ENCODE peak calls at places on chromosomes 5 and 9, in eight cellular contexts. S is right atrium auricular region, J is ovary, Q is fibroblast of lung, E is upper lobe of right lung, W is DND-41, B is aorta, M is RWPE1. U is an unnamed sample.
A peak's percentile ranks its signal among the peaks of the same experiment; 100 is the strongest.

GRCh38 chr9:133075925-133076324 is 14.1 kb downstream of the CEL start:
- DNase-seq in S (no peak), J (peak; percentile 52), Q (peak; percentile 70), E (no peak), W (no peak), B (no peak), M (no peak), U (no peak)

GRCh38 chr9:89226076-89226475 is 47.5 kb upstream of the SHC3 start:
- DNase-seq in S (peak; percentile 56), J (no peak), Q (peak; percentile 18), E (no peak), W (no peak), B (no peak), M (no peak), U (peak; percentile 71)

GRCh38 chr5:68279960-68280359 is 64.4 kb downstream of the PIK3R1 start:
- DNase-seq in S (no peak), J (no peak), Q (no peak), E (no peak), W (peak; percentile 75), B (no peak), M (no peak), U (no peak)

GRCh38 chr5:136526798-136527197 is 161.5 kb upstream of the TRPC7 start:
- DNase-seq in S (no peak), J (no peak), Q (no peak), E (no peak), W (no peak), B (no peak), M (no peak), U (no peak)

GRCh38 chr5:90528704-90529233 is 615 bp downstream of the LYSMD3 start:
- DNase-seq in S (no peak), J (no peak), Q (peak; percentile 27), E (no peak), W (peak; percentile 7), B (no peak), M (no peak), U (no peak)

GRCh38 chr9:15246688-15247087 is 60.3 kb downstream of the TTC39B start:
- DNase-seq in S (no peak), J (no peak), Q (no peak), E (no peak), W (no peak), B (no peak), M (peak; percentile 42), U (no peak)

GRCh38 chr9:70441622-70442021 is 27.2 kb upstream of the KLF9 start:
- DNase-seq in S (no peak), J (no peak), Q (no peak), E (no peak), W (no peak), B (no peak), M (no peak), U (no peak)

GRCh38 chr9:133945977-133946753 is 46.0 kb downstream of the VAV2 start:
- DNase-seq in S (no peak), J (peak; percentile 19), Q (no peak), E (peak; percentile 58), W (no peak), B (peak; percentile 35), M (no peak), U (no peak)

GRCh38 chr9:114289571-114290481 is 33.1 kb upstream of the ORM1 start:
- DNase-seq in S (no peak), J (peak; percentile 38), Q (no peak), E (peak; percentile 52), W (no peak), B (peak; percentile 41), M (no peak), U (peak; percentile 40)

GRCh38 chr5:62521319-62521718 is 57.3 kb upstream of the LRRC70 start:
- DNase-seq in S (no peak), J (no peak), Q (no peak), E (no peak), W (no peak), B (no peak), M (no peak), U (no peak)

GRCh38 chr9:104009853-104010252 is 84.3 kb upstream of the SMC2 start:
- DNase-seq in S (no peak), J (no peak), Q (no peak), E (no peak), W (no peak), B (no peak), M (no peak), U (no peak)

GRCh38 chr9:122340161-122340560 is 30.7 kb upstream of the PTGS1 start:
- DNase-seq in S (no peak), J (no peak), Q (no peak), E (no peak), W (no peak), B (no peak), M (no peak), U (no peak)

GRCh38 chr9:19048966-19049871 is at the start of gene RRAGA:
- DNase-seq in S (peak; percentile 94), J (peak; percentile 98), Q (peak; percentile 97), E (peak; percentile 97), W (peak; percentile 94), B (peak; percentile 96), M (peak; percentile 95), U (peak; percentile 95)

GRCh38 chr5:170491479-170491878 is 12.3 kb upstream of the KCNIP1 start:
- DNase-seq in S (no peak), J (no peak), Q (peak; percentile 83), E (no peak), W (no peak), B (no peak), M (peak; percentile 69), U (no peak)

GRCh38 chr9:136996361-136997281 is at the start of gene CLIC3:
- DNase-seq in S (no peak), J (no peak), Q (no peak), E (peak; percentile 90), W (peak; percentile 66), B (peak; percentile 66), M (peak; percentile 80), U (peak; percentile 81)

GRCh38 chr5:58184910-58185309 is 275.0 kb downstream of the PLK2 start:
- DNase-seq in S (no peak), J (no peak), Q (no peak), E (no peak), W (no peak), B (no peak), M (peak; percentile 65), U (no peak)

GRCh38 chr9:5357431-5358105 is 17.9 kb upstream of the RLN1 start:
- DNase-seq in S (no peak), J (no peak), Q (no peak), E (no peak), W (no peak), B (no peak), M (no peak), U (peak; percentile 81)

GRCh38 chr9:38687389-38687842 is 32.5 kb downstream of the FAM240B start:
- DNase-seq in S (peak; percentile 63), J (peak; percentile 42), Q (no peak), E (peak; percentile 90), W (no peak), B (peak; percentile 56), M (peak; percentile 85), U (peak; percentile 59)

GRCh38 chr5:131957721-131958483 is 12.4 kb upstream of the MEIKIN start:
- DNase-seq in S (no peak), J (no peak), Q (no peak), E (no peak), W (no peak), B (no peak), M (no peak), U (no peak)

GRCh38 chr5:133675376-133676154 is 63.2 kb upstream of the FSTL4 start:
- DNase-seq in S (peak; percentile 54), J (no peak), Q (no peak), E (no peak), W (no peak), B (no peak), M (no peak), U (no peak)

GRCh38 chr5:99674086-99674485 is 745.3 kb upstream of the CHD1 start:
- DNase-seq in S (no peak), J (no peak), Q (peak; percentile 6), E (no peak), W (no peak), B (no peak), M (no peak), U (no peak)

GRCh38 chr5:14880688-14881087 is 9.1 kb upstream of the ANKH start:
- DNase-seq in S (no peak), J (no peak), Q (peak; percentile 28), E (no peak), W (no peak), B (no peak), M (peak; percentile 54), U (no peak)

GRCh38 chr9:37302277-37302676 is 120.2 kb upstream of the GRHPR start:
- DNase-seq in S (no peak), J (no peak), Q (no peak), E (no peak), W (peak; percentile 70), B (no peak), M (no peak), U (no peak)

DNA sequence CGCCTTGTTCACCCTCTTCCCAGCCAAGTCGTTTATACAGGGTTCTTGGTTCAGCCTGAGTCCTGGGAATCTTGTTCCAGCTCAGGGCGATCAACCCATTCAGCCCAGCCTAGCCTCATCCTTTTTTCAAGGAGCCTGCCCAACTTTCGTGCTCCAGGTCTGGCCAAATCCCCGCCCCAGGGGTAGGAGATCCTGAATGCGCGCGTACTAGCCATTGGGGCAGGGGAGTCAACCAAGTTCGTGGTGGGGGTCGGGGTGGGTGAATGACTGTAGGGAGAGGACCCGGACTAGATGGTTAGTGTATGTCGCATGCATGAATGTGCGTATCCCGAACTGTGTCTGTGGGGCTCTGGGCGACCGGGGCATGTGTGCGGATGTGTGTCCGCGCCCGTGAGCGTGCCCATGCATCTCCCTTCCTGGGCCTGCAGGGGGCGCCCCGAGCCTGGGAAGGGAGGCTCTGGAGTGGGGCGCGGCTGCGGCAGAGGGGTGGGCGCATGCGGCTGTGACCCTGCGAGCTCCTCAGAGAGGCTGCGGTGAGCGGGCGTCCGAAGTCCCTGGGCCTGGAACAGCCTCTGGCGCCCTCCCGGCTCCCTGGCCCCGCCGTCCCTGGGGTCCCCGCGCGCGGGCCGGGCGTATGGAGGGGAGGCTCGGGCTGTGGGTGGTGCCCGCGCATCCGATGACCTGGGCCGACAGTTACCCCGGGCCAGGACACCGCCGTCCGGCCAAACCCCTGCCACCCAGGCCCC is 8.7 kb downstream of the CCL21 start:
- DNase-seq in S (peak; percentile 77), J (peak; percentile 82), Q (peak; percentile 48), E (peak; percentile 89), W (no peak), B (peak; percentile 82), M (peak; percentile 64), U (peak; percentile 92)
- H3K27ac ChIP-seq in S (peak overlapping the region; percentile 82), J (peak overlapping the region; percentile 49), Q (no peak overlapping the region), E (peak overlapping the region; percentile 33), W (no peak overlapping the region), B (peak overlapping the region; percentile 68), M (no peak overlapping the region), U (peak overlapping the region; percentile 34)

GRCh38 chr5:52989781-52990530 is 804 bp downstream of the ITGA2 start:
- DNase-seq in S (no peak), J (peak; percentile 43), Q (peak; percentile 70), E (peak; percentile 71), W (peak; percentile 58), B (peak; percentile 50), M (peak; percentile 60), U (peak; percentile 36)
- H3K27ac ChIP-seq in S (peak overlapping the region; percentile 33), J (no peak overlapping the region), Q (peak overlapping the region; percentile 44), E (no peak overlapping the region), W (peak overlapping the region; percentile 57), B (no peak overlapping the region), M (peak overlapping the region; percentile 90), U (no peak overlapping the region)

GRCh38 chr5:40406426-40407211 is 273.1 kb upstream of the PTGER4 start:
- DNase-seq in S (no peak), J (no peak), Q (peak; percentile 60), E (no peak), W (no peak), B (no peak), M (no peak), U (no peak)
- H3K27ac ChIP-seq in S (peak overlapping the region; percentile 33), J (no peak overlapping the region), Q (no peak overlapping the region), E (peak overlapping the region; percentile 79), W (peak overlapping the region; percentile 67), B (no peak overlapping the region), M (no peak overlapping the region), U (peak overlapping the region; percentile 71)

GRCh38 chr5:138037271-138037670 is 4.4 kb upstream of the FAM13B start:
- DNase-seq in S (no peak), J (no peak), Q (no peak), E (no peak), W (no peak), B (no peak), M (no peak), U (no peak)
- H3K27ac ChIP-seq in S (no peak overlapping the region), J (no peak overlapping the region), Q (no peak overlapping the region), E (no peak overlapping the region), W (no peak overlapping the region), B (no peak overlapping the region), M (no peak overlapping the region), U (no peak overlapping the region)

U was measured in right cardiac atrium.